ENCODE peak calls at places on chromosomes 7 and 10, in four cellular contexts. One of them, this sample, is unnamed.

GRCh38 chr7:34825221-34825620 is 167.2 kb downstream of the NPSR1 start:
- DNase-seq in PC-3: peak; percentile 12
- DNase-seq in GM23338: no peak
- DNase-seq in hepatocyte: no peak
- DNase-seq in this sample: no peak

GRCh38 chr10:76205361-76205760 is 773.9 kb downstream of the LRMDA start:
- DNase-seq in PC-3: no peak
- DNase-seq in hepatocyte: no peak
- DNase-seq in GM23338: no peak
- DNase-seq in this sample: no peak

GRCh38 chr10:17219024-17219423 is 9.0 kb upstream of the VIM start:
- DNase-seq in PC-3: no peak
- DNase-seq in GM23338: no peak
- DNase-seq in hepatocyte: no peak
- DNase-seq in this sample: peak; percentile 88

GRCh38 chr7:94449151-94449725 is 54.5 kb downstream of the COL1A2 start:
- DNase-seq in GM23338: peak; percentile 63
- DNase-seq in hepatocyte: peak; percentile 52
- DNase-seq in PC-3: peak; percentile 58
- DNase-seq in this sample: peak; percentile 71

GRCh38 chr7:56099653-56100052 is 6.6 kb downstream of the CHCHD2 start:
- DNase-seq in GM23338: no peak
- DNase-seq in hepatocyte: no peak
- DNase-seq in PC-3: no peak
- DNase-seq in this sample: no peak

GRCh38 chr10:2839081-2839725 is 228.1 kb upstream of the PFKP start:
- DNase-seq in GM23338: peak; percentile 85
- DNase-seq in PC-3: peak; percentile 52
- DNase-seq in hepatocyte: peak; percentile 49
- DNase-seq in this sample: no peak

GRCh38 chr7:94933256-94933990 is 26.0 kb downstream of the PPP1R9A start:
- DNase-seq in GM23338: no peak
- DNase-seq in hepatocyte: no peak
- DNase-seq in PC-3: no peak
- DNase-seq in this sample: no peak

GRCh38 chr7:139108256-139109187 is 998 bp downstream of the ZC3HAV1 start:
- DNase-seq in GM23338: peak; percentile 54
- DNase-seq in PC-3: peak; percentile 23
- DNase-seq in hepatocyte: peak; percentile 34
- DNase-seq in this sample: peak; percentile 27

GRCh38 chr10:97207131-97207530 is 21.4 kb upstream of the SLIT1 start:
- DNase-seq in hepatocyte: no peak
- DNase-seq in GM23338: no peak
- DNase-seq in PC-3: no peak
- DNase-seq in this sample: no peak

GRCh38 chr7:79217468-79217867 is 236.0 kb downstream of the MAGI2 start:
- DNase-seq in GM23338: no peak
- DNase-seq in hepatocyte: peak; percentile 15
- DNase-seq in PC-3: peak; percentile 45
- DNase-seq in this sample: peak; percentile 52

GRCh38 chr7:142196066-142196840 is 61.6 kb downstream of the PRSS58 start:
- DNase-seq in GM23338: no peak
- DNase-seq in PC-3: no peak
- DNase-seq in hepatocyte: no peak
- DNase-seq in this sample: peak; percentile 90

GRCh38 chr7:6640246-6640721 is 3.2 kb downstream of the ZNF316 start:
- DNase-seq in GM23338: peak; percentile 88
- DNase-seq in PC-3: no peak
- DNase-seq in hepatocyte: no peak
- DNase-seq in this sample: peak; percentile 23

GRCh38 chr7:15306286-15306685 is 255.5 kb downstream of the AGMO start:
- DNase-seq in hepatocyte: no peak
- DNase-seq in GM23338: no peak
- DNase-seq in PC-3: no peak
- DNase-seq in this sample: no peak

GRCh38 chr10:112721080-112721698 is 228.9 kb upstream of the TCF7L2 start:
- DNase-seq in GM23338: peak; percentile 72
- DNase-seq in PC-3: peak; percentile 69
- DNase-seq in hepatocyte: peak; percentile 46
- DNase-seq in this sample: peak; percentile 29

GRCh38 chr7:120862987-120863386 is 5.0 kb upstream of the TSPAN12 start:
- DNase-seq in GM23338: no peak
- DNase-seq in PC-3: no peak
- DNase-seq in hepatocyte: no peak
- DNase-seq in this sample: peak; percentile 8

GRCh38 chr10:47028466-47028865 is 117.2 kb downstream of the PTPN20 start:
- DNase-seq in hepatocyte: no peak
- DNase-seq in GM23338: no peak
- DNase-seq in PC-3: no peak
- DNase-seq in this sample: no peak

GRCh38 chr7:140671966-140672365 is 779 bp upstream of the ADCK2 start:
- DNase-seq in PC-3: no peak
- DNase-seq in GM23338: peak; percentile 53
- DNase-seq in hepatocyte: no peak
- DNase-seq in this sample: no peak

GRCh38 chr7:133562617-133563016 is 309.7 kb downstream of the EXOC4 start:
- DNase-seq in GM23338: no peak
- DNase-seq in PC-3: no peak
- DNase-seq in hepatocyte: no peak
- DNase-seq in this sample: peak; percentile 21

GRCh38 chr10:133087679-133088523 is at the start of gene ADGRA1:
- DNase-seq in hepatocyte: peak; percentile 61
- DNase-seq in GM23338: peak; percentile 74
- DNase-seq in PC-3: no peak
- DNase-seq in this sample: no peak

GRCh38 chr10:98045785-98046389 is 15.5 kb upstream of the CRTAC1 start:
- DNase-seq in GM23338: peak; percentile 92
- DNase-seq in hepatocyte: peak; percentile 84
- DNase-seq in PC-3: peak; percentile 70
- DNase-seq in this sample: peak; percentile 56

GRCh38 chr10:78800535-78801320 is 268.0 kb upstream of the ZMIZ1 start:
- DNase-seq in hepatocyte: no peak
- DNase-seq in GM23338: no peak
- DNase-seq in PC-3: no peak
- DNase-seq in this sample: no peak

GRCh38 chr7:29479606-29480200 is 83.9 kb upstream of the PRR15 start:
- DNase-seq in GM23338: peak; percentile 32
- DNase-seq in PC-3: no peak
- DNase-seq in hepatocyte: no peak
- DNase-seq in this sample: no peak

GRCh38 chr10:70756710-70757360 is 28.3 kb downstream of the TBATA start:
- DNase-seq in PC-3: peak; percentile 55
- DNase-seq in GM23338: no peak
- DNase-seq in hepatocyte: no peak
- DNase-seq in this sample: peak; percentile 39

GRCh38 chr10:72702868-72703581 is 11.1 kb downstream of the MCU start:
- DNase-seq in PC-3: no peak
- DNase-seq in GM23338: no peak
- DNase-seq in hepatocyte: no peak
- DNase-seq in this sample: peak; percentile 77

GRCh38 chr10:108323274-108323798 is 1158.8 kb upstream of the SORCS1 start:
- DNase-seq in hepatocyte: no peak
- DNase-seq in GM23338: no peak
- DNase-seq in PC-3: no peak
- DNase-seq in this sample: no peak

GRCh38 chr10:14056545-14057332 is 274.0 kb downstream of the FRMD4A start:
- DNase-seq in hepatocyte: peak; percentile 23
- DNase-seq in PC-3: no peak
- DNase-seq in GM23338: peak; percentile 54
- DNase-seq in this sample: peak; percentile 76

GRCh38 chr10:88389456-88389855 is 193.7 kb downstream of the RNLS start:
- DNase-seq in PC-3: no peak
- DNase-seq in GM23338: peak; percentile 62
- DNase-seq in hepatocyte: peak; percentile 68
- DNase-seq in this sample: peak; percentile 83

GRCh38 chr10:63554666-63555065 is 33.5 kb downstream of the REEP3 start:
- DNase-seq in PC-3: peak; percentile 89
- DNase-seq in GM23338: no peak
- DNase-seq in hepatocyte: no peak
- DNase-seq in this sample: peak; percentile 86

GRCh38 chr10:43905502-43906236 is 257.0 kb upstream of the ZNF32 start:
- DNase-seq in PC-3: no peak
- DNase-seq in hepatocyte: no peak
- DNase-seq in GM23338: no peak
- DNase-seq in this sample: peak; percentile 77

GRCh38 chr7:128891110-128891941 is 19.2 kb downstream of the KCP start:
- DNase-seq in PC-3: peak; percentile 56
- DNase-seq in GM23338: peak; percentile 71
- DNase-seq in hepatocyte: peak; percentile 41
- DNase-seq in this sample: no peak
- TF ChIP-seq EZH2 in PC-3: no peak
- TF ChIP-seq EZH2 in GM23338: peak; percentile 13
- TF ChIP-seq EZH2 in hepatocyte: no peak
- TF ChIP-seq EZH2 in this sample: no peak

GRCh38 chr7:1244701-1245526 is 12.2 kb downstream of the UNCX start:
- DNase-seq in hepatocyte: no peak
- DNase-seq in PC-3: no peak
- DNase-seq in GM23338: no peak
- DNase-seq in this sample: no peak
- TF ChIP-seq EZH2 in hepatocyte: no peak
- TF ChIP-seq EZH2 in PC-3: no peak
- TF ChIP-seq EZH2 in GM23338: peak; percentile 89
- TF ChIP-seq EZH2 in this sample: peak; percentile 38

GRCh38 chr7:143363011-143363937 is 761 bp upstream of the FAM131B start:
- DNase-seq in GM23338: no peak
- DNase-seq in hepatocyte: no peak
- DNase-seq in PC-3: no peak
- DNase-seq in this sample: no peak
- TF ChIP-seq EZH2 in GM23338: no peak
- TF ChIP-seq EZH2 in hepatocyte: peak; percentile 40
- TF ChIP-seq EZH2 in PC-3: no peak
- TF ChIP-seq EZH2 in this sample: peak; percentile 91

GRCh38 chr10:91191581-91191919 is 28.9 kb upstream of the PCGF5 start:
- DNase-seq in hepatocyte: no peak
- DNase-seq in PC-3: no peak
- DNase-seq in GM23338: no peak
- DNase-seq in this sample: no peak
- TF ChIP-seq EZH2 in hepatocyte: no peak
- TF ChIP-seq EZH2 in PC-3: no peak
- TF ChIP-seq EZH2 in GM23338: no peak
- TF ChIP-seq EZH2 in this sample: no peak